ENCODE peak calls at places on chromosomes 13 and 19, in six cellular contexts. K is GM23338, Q is hepatocyte, O is PC-3, Z is GM23248, U is MM.1S. M is an unnamed sample.

GRCh38 chr19:58317481-58318072 is 9.2 kb upstream of the ZSCAN22 start:
- DNase-seq in U (peak; percentile 11), Z (peak; percentile 74), Q (peak; percentile 72), O (peak; percentile 71), K (peak; percentile 69), M (no peak)

GRCh38 chr19:7917292-7918061 is 2.7 kb upstream of the SNAPC2 start:
- DNase-seq in Q (peak; percentile 85), Z (peak; percentile 88), K (peak; percentile 83), O (peak; percentile 75), U (peak; percentile 69), M (no peak)

GRCh38 chr19:3851254-3852176 is 17.3 kb downstream of the ZFR2 start:
- DNase-seq in K (no peak), O (peak; percentile 12), Z (peak; percentile 8), Q (no peak), U (no peak), M (no peak)

GRCh38 chr19:15247107-15248014 is 15.1 kb upstream of the EPHX3 start:
- DNase-seq in Q (no peak), Z (no peak), O (no peak), U (no peak), K (no peak), M (no peak)

GRCh38 chr13:51444922-51445321 is 7.9 kb downstream of the INTS6 start:
- DNase-seq in Z (peak; percentile 67), K (peak; percentile 52), Q (no peak), U (no peak), O (peak; percentile 45), M (no peak)

GRCh38 chr13:66657165-66657895 is 572.8 kb downstream of the PCDH9 start:
- DNase-seq in K (peak; percentile 8), Q (peak; percentile 50), Z (peak; percentile 22), O (peak; percentile 97), U (no peak), M (peak; percentile 89)

GRCh38 chr19:4371898-4372629 is 28.3 kb downstream of the SH3GL1 start:
- DNase-seq in Q (no peak), O (no peak), U (no peak), Z (no peak), K (no peak), M (no peak)

GRCh38 chr13:106287351-106287750 is 248.1 kb downstream of the EFNB2 start:
- DNase-seq in Z (no peak), K (no peak), U (no peak), O (no peak), Q (no peak), M (no peak)

GRCh38 chr13:87827479-87827878 is 156.3 kb downstream of the SLITRK5 start:
- DNase-seq in Q (no peak), O (peak; percentile 70), U (no peak), Z (peak; percentile 6), K (no peak), M (no peak)

GRCh38 chr13:59203855-59204254 is 959.9 kb downstream of the DIAPH3 start:
- DNase-seq in U (no peak), Q (no peak), O (no peak), K (no peak), Z (no peak), M (no peak)

GRCh38 chr13:97367427-97367826 is 66.5 kb upstream of the RAP2A start:
- DNase-seq in O (no peak), K (peak; percentile 26), Q (peak; percentile 42), U (no peak), Z (peak; percentile 86), M (no peak)

GRCh38 chr13:80680786-80681366 is 339.9 kb upstream of the SPRY2 start:
- DNase-seq in Q (no peak), O (no peak), Z (no peak), K (no peak), U (no peak), M (no peak)

GRCh38 chr19:34482380-34483250 is 1.1 kb downstream of the WTIP start:
- DNase-seq in K (peak; percentile 65), U (no peak), O (no peak), Z (peak; percentile 69), Q (peak; percentile 60), M (no peak)

GRCh38 chr13:34085199-34085598 is 267.2 kb downstream of the RFC3 start:
- DNase-seq in U (no peak), Z (no peak), K (no peak), Q (no peak), O (no peak), M (no peak)

GRCh38 chr19:34237283-34237682 is 17.1 kb upstream of the GARRE1 start:
- DNase-seq in K (no peak), Z (no peak), Q (no peak), U (no peak), O (no peak), M (no peak)

GRCh38 chr19:485583-486236 is 10.6 kb upstream of the MADCAM1 start:
- DNase-seq in K (no peak), O (no peak), Z (peak; percentile 73), Q (peak; percentile 74), U (no peak), M (peak; percentile 58)

GRCh38 chr13:42538996-42539395 is 35.0 kb upstream of the TNFSF11 start:
- DNase-seq in Z (no peak), O (peak; percentile 39), Q (no peak), K (no peak), U (no peak), M (no peak)

GRCh38 chr19:14112809-14113385 is 4.7 kb downstream of the PRKACA start:
- DNase-seq in Z (peak; percentile 53), U (no peak), K (peak; percentile 57), O (no peak), Q (no peak), M (no peak)

GRCh38 chr13:33193428-33193974 is 92.1 kb downstream of the STARD13 start:
- DNase-seq in O (no peak), K (peak; percentile 52), Q (no peak), U (no peak), Z (no peak), M (no peak)

GRCh38 chr19:58557253-58558065 is 952 bp downstream of the UBE2M start:
- DNase-seq in O (no peak), Q (peak; percentile 5), U (no peak), K (no peak), Z (peak; percentile 30), M (no peak)

GRCh38 chr19:11560404-11560988 is 1.5 kb upstream of the ELOF1 start:
- DNase-seq in K (peak; percentile 95), O (peak; percentile 85), Z (peak; percentile 74), Q (peak; percentile 81), U (peak; percentile 77), M (peak; percentile 61)

GRCh38 chr13:35930665-35931631 is 200.2 kb downstream of the DCLK1 start:
- DNase-seq in K (peak; percentile 36), Q (no peak), O (no peak), Z (no peak), U (peak; percentile 76), M (no peak)

GRCh38 chr13:24247016-24247415 is 62.4 kb upstream of the C1QTNF9 start:
- DNase-seq in Z (no peak), Q (no peak), O (no peak), U (no peak), K (no peak), M (no peak)

GRCh38 chr13:75783906-75784485 is 147.9 kb downstream of the LMO7 start:
- DNase-seq in Z (no peak), K (no peak), U (no peak), Q (no peak), O (no peak), M (no peak)

GRCh38 chr19:3665681-3666544 is 34.4 kb downstream of the PIP5K1C start:
- DNase-seq in Z (peak; percentile 52), K (peak; percentile 61), Q (peak; percentile 62), O (peak; percentile 26), U (peak; percentile 24), M (peak; percentile 53)

GRCh38 chr19:6521718-6522646 is 8.8 kb upstream of the TNFSF9 start:
- DNase-seq in Q (no peak), K (peak; percentile 12), O (no peak), Z (peak; percentile 51), U (no peak), M (no peak)

GRCh38 chr13:24863748-24864540 is 100.0 kb downstream of the RNF17 start:
- DNase-seq in O (no peak), Z (no peak), Q (no peak), U (peak; percentile 38), K (no peak), M (no peak)

GRCh38 chr19:35306473-35307246 is 14.7 kb downstream of the MAG start:
- DNase-seq in Q (no peak), Z (no peak), K (peak; percentile 75), O (peak; percentile 50), U (no peak), M (peak; percentile 51)

DNA sequence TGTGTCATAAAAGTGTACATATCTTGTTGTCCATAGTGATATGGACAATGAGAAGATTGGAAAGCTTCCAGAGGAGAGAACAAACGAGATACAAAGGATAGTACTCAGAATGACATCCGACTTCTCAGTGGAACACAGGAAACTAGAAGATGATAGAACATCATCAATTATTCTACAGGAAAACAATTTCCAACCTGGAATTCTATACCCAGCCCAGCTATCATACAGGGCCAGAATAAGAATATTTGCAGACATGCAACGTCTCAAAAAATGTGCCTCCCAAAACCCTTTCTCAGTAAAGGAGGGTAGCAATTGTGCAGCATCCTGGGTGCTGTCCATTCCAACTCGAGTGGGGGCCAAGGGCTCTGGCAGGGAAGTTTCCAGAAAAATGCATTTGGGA is 24.0 kb downstream of the F2RL3 start:
- DNase-seq in Z (no peak), K (no peak), O (no peak), U (no peak), Q (no peak), M (no peak)
- H3K9me2 ChIP-seq in Z (no peaks in the 10 kb centered on the region), K (no peaks in the 10 kb centered on the region), O (no peaks in the 10 kb centered on the region), U (no peaks in the 10 kb centered on the region), Q (no peaks in the 10 kb centered on the region), M (no peaks in the 10 kb centered on the region)

DNA sequence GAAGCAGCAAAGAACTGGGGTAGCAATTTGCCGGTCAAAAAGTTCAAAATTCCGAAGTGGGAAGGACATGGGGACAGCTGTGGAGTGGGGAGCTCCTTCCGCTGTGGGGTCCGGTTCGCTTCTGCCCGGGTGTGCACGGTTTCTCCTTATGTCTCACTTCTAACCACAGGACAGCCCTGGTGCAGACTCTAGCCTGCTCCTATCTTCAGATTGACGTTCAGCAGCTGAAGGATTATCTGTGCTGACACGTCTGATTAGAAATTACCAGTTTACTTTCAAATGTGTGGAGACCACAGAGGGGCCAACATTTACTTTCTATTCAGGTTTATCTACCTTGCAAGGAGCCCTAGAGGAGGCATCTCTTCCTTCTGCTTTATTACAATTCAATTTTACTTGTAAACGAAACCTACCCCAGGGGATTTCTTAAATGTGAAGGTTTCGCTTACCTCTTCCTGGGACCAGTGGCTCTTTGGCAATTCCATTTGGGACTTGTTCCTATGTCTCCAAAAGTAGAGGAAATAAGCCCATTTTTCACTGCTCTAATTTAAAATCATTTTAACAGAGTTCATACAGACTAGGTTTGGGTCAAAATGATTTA is 27.3 kb downstream of the LHFPL6 start:
- DNase-seq in K (no peak), Q (no peak), U (no peak), Z (no peak), O (no peak), M (no peak)
- H3K27ac ChIP-seq in K (no peak overlapping the region), Q (no peak overlapping the region), U (no peak overlapping the region), Z (no peak overlapping the region), O (no peak overlapping the region), M (no peak overlapping the region)

GRCh38 chr19:53951947-53952346 is 10.8 kb upstream of the CACNG8 start:
- DNase-seq in Q (no peak), U (no peak), K (no peak), O (no peak), Z (no peak), M (no peak)
- H3K9me2 ChIP-seq in Q (no peaks in the 10 kb centered on the region), U (no peaks in the 10 kb centered on the region), K (no peaks in the 10 kb centered on the region), O (no peaks in the 10 kb centered on the region), Z (no peaks in the 10 kb centered on the region), M (no peaks in the 10 kb centered on the region)

GRCh38 chr13:72990883-72991282 is 67.9 kb upstream of the KLF5 start:
- DNase-seq in K (no peak), O (no peak), U (no peak), Q (no peak), Z (no peak), M (no peak)
- H3K27ac ChIP-seq in K (no peak overlapping the region), O (no peak overlapping the region), U (no peak overlapping the region), Q (no peak overlapping the region), Z (no peak overlapping the region), M (no peak overlapping the region)